ENCODE peak calls at places on chromosome 17, in eight cellular contexts. G, X, O, V, Z, Y, B and I are unnamed samples.

GRCh38 chr17:333626-334396 is 18.8 kb downstream of the RPH3AL start:
- DNase-seq in O (peak), X (peak), B (peak), Z (peak), Y (peak), V (peak), G (no peak), I (no peak)

GRCh38 chr17:7881655-7882054 is 6.9 kb upstream of the CHD3 start:
- DNase-seq in G (no peak), B (no peak), Z (no peak), X (no peak), Y (peak), V (no peak), O (no peak), I (no peak)

GRCh38 chr17:15185625-15185991 is 79.5 kb downstream of the PMP22 start:
- DNase-seq in O (peak), Y (peak), Z (peak), X (no peak), V (no peak), G (peak), B (peak), I (no peak)

GRCh38 chr17:16521070-16521727 is 29.2 kb upstream of the LRRC75A start:
- DNase-seq in V (peak), Y (peak), B (peak), Z (peak), X (peak), G (peak), O (peak), I (no peak)

GRCh38 chr17:65990593-65990992 is 201.3 kb downstream of the CEP112 start:
- DNase-seq in B (no peak), G (no peak), X (no peak), V (no peak), O (no peak), Y (peak), Z (no peak), I (no peak)

GRCh38 chr17:82765357-82765756 is 13.5 kb downstream of the TBCD start:
- DNase-seq in V (no peak), B (no peak), X (no peak), O (no peak), G (no peak), Y (no peak), Z (no peak), I (no peak)

GRCh38 chr17:55705847-55706246 is 16.8 kb downstream of the TMEM100 start:
- DNase-seq in G (no peak), Z (no peak), O (no peak), B (no peak), V (no peak), Y (no peak), X (no peak), I (no peak)

GRCh38 chr17:28599311-28600184 is 723 bp upstream of the SPAG5 start:
- DNase-seq in B (peak), Z (no peak), X (peak), Y (peak), V (peak), O (no peak), G (peak), I (no peak)

GRCh38 chr17:4448197-4448980 is 14.6 kb downstream of the SPNS3 start:
- DNase-seq in B (no peak), O (peak), X (no peak), G (no peak), Z (no peak), Y (no peak), V (no peak), I (no peak)

GRCh38 chr17:56629450-56630187 is 36.1 kb downstream of the NOG start:
- DNase-seq in V (peak), X (no peak), Z (no peak), Y (no peak), B (peak), O (peak), G (no peak), I (no peak)

GRCh38 chr17:14471052-14471451 is 170.2 kb downstream of the HS3ST3B1 start:
- DNase-seq in Z (no peak), O (no peak), X (no peak), B (peak), G (no peak), Y (no peak), V (no peak), I (no peak)

GRCh38 chr17:57987582-57988300 is at the start of gene VEZF1:
- DNase-seq in X (peak), O (peak), B (peak), Y (peak), G (no peak), V (peak), Z (peak), I (no peak)

GRCh38 chr17:40019140-40019991 is 4.1 kb downstream of the CSF3 start:
- DNase-seq in X (no peak), O (peak), B (peak), Y (no peak), Z (peak), G (no peak), V (peak), I (no peak)

GRCh38 chr17:63464691-63465090 is 12.2 kb upstream of the ACE start:
- DNase-seq in V (no peak), B (no peak), Y (no peak), G (no peak), O (no peak), Z (no peak), X (no peak), I (no peak)

GRCh38 chr17:15343749-15344148 is 2.4 kb upstream of the TEKT3 start:
- DNase-seq in G (no peak), V (no peak), B (peak), Y (no peak), O (no peak), X (no peak), Z (no peak), I (no peak)

GRCh38 chr17:17765921-17766320 is 70.9 kb downstream of the SREBF1 start:
- DNase-seq in V (no peak), X (no peak), Y (no peak), Z (no peak), O (no peak), B (no peak), G (no peak), I (no peak)

GRCh38 chr17:6701719-6702118 is 11.4 kb downstream of the SLC13A5 start:
- DNase-seq in X (no peak), Y (no peak), Z (no peak), V (peak), G (no peak), O (peak), B (no peak), I (no peak)

GRCh38 chr17:73320601-73321264 is 8.9 kb upstream of the CDC42EP4 start:
- DNase-seq in Z (no peak), X (no peak), B (no peak), Y (no peak), O (no peak), G (no peak), V (no peak), I (no peak)

GRCh38 chr17:79189264-79189663 is 114.6 kb downstream of the ENGASE start:
- DNase-seq in Y (no peak), Z (no peak), B (no peak), G (no peak), V (no peak), O (peak), X (no peak), I (no peak)

GRCh38 chr17:79187186-79187585 is 112.6 kb downstream of the ENGASE start:
- DNase-seq in G (no peak), Z (no peak), O (no peak), X (no peak), Y (no peak), B (no peak), V (no peak), I (no peak)

GRCh38 chr17:79186406-79186805 is 111.8 kb downstream of the ENGASE start:
- DNase-seq in Z (no peak), Y (no peak), B (no peak), G (no peak), O (no peak), V (no peak), X (no peak), I (no peak)

GRCh38 chr17:79188679-79189078 is 114.1 kb downstream of the ENGASE start:
- DNase-seq in Z (no peak), X (no peak), B (no peak), Y (no peak), V (no peak), O (no peak), G (no peak), I (no peak)

DNA sequence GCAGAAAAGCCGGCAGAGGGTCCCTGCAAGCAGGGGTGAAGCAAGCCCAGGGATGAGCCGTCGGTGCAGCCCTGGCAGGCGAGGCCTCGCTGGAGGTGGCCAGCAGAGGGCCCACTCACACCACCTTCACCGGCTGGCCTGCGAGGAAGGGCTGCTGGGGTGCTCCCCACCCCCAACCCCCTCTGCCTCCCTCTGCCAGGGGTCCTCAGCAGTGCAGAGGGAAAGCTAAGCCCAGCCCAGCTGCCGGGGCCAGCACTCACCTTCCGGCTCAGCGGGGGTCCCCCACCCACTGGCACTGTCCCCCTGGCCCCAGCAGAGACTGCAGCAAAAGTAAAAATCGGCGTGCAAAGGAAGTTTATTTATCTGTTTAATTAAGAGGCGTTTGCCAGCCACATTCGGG is 113.4 kb downstream of the ENGASE start:
- DNase-seq in Y (no peak), X (no peak), O (peak), B (no peak), Z (no peak), V (peak), G (no peak), I (no peak)
- TF ChIP-seq CTCF in Y (peak), X (peak), O (peak), B (peak), Z (peak), V (peak), G (peak), I (peak)

GRCh38 chr17:48595107-48595999 is 1.8 kb upstream of the HOXB5 start:
- DNase-seq in V (no peak), O (no peak), B (peak), G (no peak), Y (no peak), X (no peak), Z (no peak), I (no peak)

GRCh38 chr17:48596735-48597491 is 3.3 kb upstream of the HOXB5 start:
- DNase-seq in B (peak), Z (no peak), G (no peak), Y (no peak), O (no peak), X (no peak), V (peak), I (no peak)

GRCh38 chr17:48597492-48597774 is 3.9 kb upstream of the HOXB5 start:
- DNase-seq in B (no peak), O (no peak), Y (no peak), X (no peak), G (no peak), V (no peak), Z (no peak), I (no peak)

GRCh38 chr17:48594412-48595106 is 980 bp upstream of the HOXB5 start:
- DNase-seq in Y (no peak), Z (no peak), B (peak), G (no peak), O (no peak), V (no peak), X (no peak), I (no peak)

DNA sequence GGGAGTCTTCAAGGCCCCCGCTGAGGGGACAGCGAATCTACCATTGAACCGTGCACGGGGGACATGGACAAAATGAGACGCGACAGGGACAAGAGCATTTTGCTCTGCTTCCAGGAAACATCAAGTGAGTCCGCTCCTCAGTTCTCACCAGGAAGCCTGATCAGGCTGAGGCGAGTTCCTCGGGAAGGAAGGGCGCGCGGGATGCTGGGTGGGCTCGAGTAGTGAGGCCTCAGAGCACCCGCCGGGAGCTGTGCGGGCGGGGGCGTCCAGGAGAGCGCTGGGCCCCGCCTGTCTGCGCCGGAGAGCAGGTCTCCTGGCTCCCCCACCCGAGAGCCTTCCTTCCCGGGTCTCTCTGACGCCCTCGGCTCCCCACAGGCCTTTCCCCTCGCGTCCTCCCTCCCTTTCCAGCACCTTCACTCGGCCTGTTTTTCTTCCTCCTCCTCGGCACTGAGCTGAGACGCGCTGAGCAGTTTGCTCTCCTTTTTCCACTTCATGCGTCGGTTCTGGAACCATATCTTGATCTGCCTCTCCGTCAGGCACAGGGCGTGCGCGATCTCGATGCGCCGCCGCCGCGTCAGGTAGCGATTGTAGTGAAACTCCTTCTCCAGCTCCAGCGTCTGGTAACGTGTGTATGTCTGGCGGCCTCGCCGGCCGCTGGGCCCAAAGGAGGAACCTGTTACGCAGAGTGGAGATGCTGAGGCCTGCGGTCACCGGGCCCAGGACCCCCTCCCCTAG is 2.6 kb upstream of the HOXB5 start:
- DNase-seq in G (no peak), V (no peak), B (peak), O (no peak), X (no peak), Y (no peak), Z (no peak), I (no peak)
- H3K4me3 ChIP-seq in G (no peak), V (peak), B (peak), O (no peak), X (peak), Y (peak), Z (peak), I (no peak)

GRCh38 chr17:76438906-76439305 is 14.0 kb downstream of the UBE2O start:
- DNase-seq in Z (no peak), O (no peak), X (no peak), G (no peak), V (no peak), B (peak), Y (no peak), I (no peak)
- H3K27ac ChIP-seq in Z (peak), O (no peak), X (no peak), G (no peak), V (peak), B (no peak), Y (peak), I (no peak)

GRCh38 chr17:81712468-81713003 is 452 bp downstream of the SLC25A10 start:
- DNase-seq in Z (no peak), V (no peak), Y (no peak), G (no peak), B (no peak), O (peak), X (no peak), I (no peak)
- TF ChIP-seq CTCF in Z (no peak), V (peak), Y (no peak), G (no peak), B (peak), O (peak), X (no peak), I (peak)

GRCh38 chr17:2171725-2172446 is 117.0 kb downstream of the HIC1 start:
- DNase-seq in Z (peak), V (peak), G (no peak), Y (peak), B (peak), X (peak), O (no peak), I (no peak)
- H3K4me3 ChIP-seq in Z (no peak), V (no peak), G (no peak), Y (peak), B (peak), X (peak), O (no peak), I (no peak)